ENCODE peak calls at places on chromosomes 11 and 22, in eight cellular contexts. W is NB4, V is ovary, D is spleen, U is uterus, R is HepG2, N is sigmoid colon, J is A549. S is an unnamed sample.
A peak's percentile ranks its signal among the peaks of the same experiment; 100 is the strongest.

GRCh38 chr11:128549256-128549944 is 38.0 kb downstream of the ETS1 start:
- DNase-seq in W (no peak), V (peak; percentile 67), D (peak; percentile 81), U (peak; percentile 75), R (no peak), N (peak; percentile 89), J (no peak), S (no peak)

GRCh38 chr11:34627197-34627596 is 6.3 kb downstream of the EHF start:
- DNase-seq in W (no peak), V (no peak), D (no peak), U (no peak), R (no peak), N (no peak), J (no peak), S (no peak)

GRCh38 chr22:30763815-30764686 is 69.4 kb downstream of the OSBP2 start:
- DNase-seq in W (peak; percentile 80), V (peak; percentile 26), D (no peak), U (peak; percentile 37), R (peak; percentile 70), N (no peak), J (peak; percentile 59), S (peak; percentile 68)

GRCh38 chr11:111450480-111451320 is 61.5 kb downstream of the BTG4 start:
- DNase-seq in W (no peak), V (no peak), D (no peak), U (no peak), R (no peak), N (no peak), J (no peak), S (no peak)

GRCh38 chr11:116053538-116053919 is 549.3 kb upstream of the CADM1 start:
- DNase-seq in W (no peak), V (no peak), D (no peak), U (no peak), R (no peak), N (no peak), J (no peak), S (no peak)

GRCh38 chr11:8956860-8957259 is 7.4 kb downstream of the TMEM9B start:
- DNase-seq in W (no peak), V (no peak), D (no peak), U (no peak), R (no peak), N (no peak), J (no peak), S (no peak)

GRCh38 chr22:32417906-32418305 is 5.9 kb upstream of the RTCB start:
- DNase-seq in W (no peak), V (no peak), D (no peak), U (no peak), R (no peak), N (no peak), J (no peak), S (no peak)

GRCh38 chr11:116138280-116138679 is 634.1 kb upstream of the CADM1 start:
- DNase-seq in W (no peak), V (no peak), D (no peak), U (no peak), R (no peak), N (no peak), J (no peak), S (no peak)

GRCh38 chr11:125264091-125265022 is 99.8 kb downstream of the PKNOX2 start:
- DNase-seq in W (no peak), V (no peak), D (no peak), U (no peak), R (no peak), N (no peak), J (no peak), S (no peak)

GRCh38 chr22:31083923-31084810 is 3.0 kb downstream of the SMTN start:
- DNase-seq in W (peak; percentile 48), V (no peak), D (peak; percentile 80), U (no peak), R (no peak), N (no peak), J (no peak), S (no peak)

GRCh38 chr11:1443737-1444136 is 42.8 kb downstream of the MOB2 start:
- DNase-seq in W (no peak), V (no peak), D (no peak), U (no peak), R (no peak), N (no peak), J (no peak), S (no peak)

GRCh38 chr11:10413268-10413667 is 41.8 kb upstream of the AMPD3 start:
- DNase-seq in W (peak; percentile 85), V (no peak), D (peak; percentile 81), U (no peak), R (peak; percentile 28), N (no peak), J (no peak), S (no peak)

GRCh38 chr11:124874571-124875255 is 9.5 kb downstream of the ROBO3 start:
- DNase-seq in W (no peak), V (no peak), D (no peak), U (no peak), R (no peak), N (peak; percentile 54), J (no peak), S (no peak)

DNA sequence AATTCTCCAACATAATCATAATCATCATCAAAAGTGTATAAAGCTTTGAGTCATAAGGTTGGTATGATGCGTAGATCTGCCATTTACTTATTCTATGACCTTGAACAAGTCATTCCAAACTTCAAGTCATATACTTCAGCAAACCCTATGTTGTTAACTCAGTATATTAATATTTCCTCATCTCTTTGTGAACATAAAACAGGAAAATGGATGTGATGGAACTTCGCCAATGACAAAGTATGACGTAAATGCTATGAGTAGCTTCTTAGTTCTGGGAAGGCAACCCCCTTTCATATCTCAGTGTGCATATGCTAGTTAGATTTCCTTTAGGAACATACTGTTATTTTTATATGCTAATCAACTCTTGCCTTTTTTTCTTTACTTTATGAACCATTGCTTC is 102.7 kb upstream of the ANO3 start:
- DNase-seq in W (no peak), V (no peak), D (no peak), U (no peak), R (no peak), N (no peak), J (no peak), S (no peak)
- TF ChIP-seq POLR2A in W (no peak), V (no peak), D (no peak), U (no peak), R (no peak), N (no peak), J (no peak), S (no peak)

DNA sequence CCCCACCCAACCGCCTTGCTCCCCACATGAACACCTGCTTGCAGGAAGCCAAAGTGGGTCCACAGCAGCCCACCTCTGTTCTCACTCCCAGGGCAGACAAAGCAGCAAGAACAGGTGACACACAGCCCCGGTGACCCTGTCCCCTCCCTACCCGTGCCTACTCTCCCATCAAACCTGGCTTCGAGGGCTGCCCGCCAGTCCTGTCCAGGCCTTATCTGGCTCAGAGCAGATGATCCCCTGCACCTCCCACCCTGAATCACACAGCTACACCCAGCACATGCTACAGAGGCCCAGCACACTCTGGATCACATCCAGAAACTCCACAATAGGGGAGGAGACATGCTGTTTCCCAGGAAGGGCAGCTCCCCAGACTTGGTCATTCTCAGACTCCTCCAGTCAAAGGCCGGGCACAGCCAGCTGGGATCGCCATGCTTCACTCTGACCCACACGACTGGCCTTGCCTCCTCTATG is 6.2 kb upstream of the RGL4 start:
- DNase-seq in W (no peak), V (peak; percentile 10), D (no peak), U (no peak), R (no peak), N (no peak), J (no peak), S (no peak)
- TF ChIP-seq POLR2A in W (no peak), V (no peak), D (no peak), U (no peak), R (no peak), N (no peak), J (no peak), S (no peak)

GRCh38 chr11:73982595-73982989 is at the start of gene UCP2:
- DNase-seq in W (peak; percentile 96), V (peak; percentile 71), D (peak; percentile 98), U (peak; percentile 66), R (no peak), N (peak; percentile 92), J (peak; percentile 81), S (peak; percentile 72)

GRCh38 chr11:73981051-73981805 is 1.4 kb downstream of the UCP2 start:
- DNase-seq in W (peak; percentile 25), V (no peak), D (peak; percentile 75), U (no peak), R (no peak), N (peak; percentile 39), J (no peak), S (no peak)

GRCh38 chr11:73980001-73980960 is 2.4 kb downstream of the UCP2 start:
- DNase-seq in W (peak; percentile 84), V (no peak), D (peak; percentile 94), U (no peak), R (peak; percentile 38), N (peak; percentile 63), J (no peak), S (no peak)

GRCh38 chr11:73983764-73984543 is 1.3 kb upstream of the UCP2 start:
- DNase-seq in W (peak; percentile 78), V (no peak), D (peak; percentile 49), U (no peak), R (no peak), N (peak; percentile 40), J (no peak), S (no peak)

GRCh38 chr11:73982990-73983763 is 534 bp upstream of the UCP2 start:
- DNase-seq in W (peak; percentile 100), V (peak; percentile 81), D (peak; percentile 99), U (peak; percentile 80), R (peak; percentile 94), N (peak; percentile 97), J (peak; percentile 99), S (peak; percentile 89)
- TF ChIP-seq POLR2A in W (peak; percentile 76), V (peak; percentile 16), D (peak; percentile 85), U (peak; percentile 49), R (peak; percentile 47), N (peak; percentile 18), J (no peak), S (peak; percentile 45)

GRCh38 chr11:27472398-27473016 is at the start of gene LGR4:
- DNase-seq in W (peak; percentile 96), V (peak; percentile 90), D (peak; percentile 92), U (peak; percentile 92), R (peak; percentile 97), N (peak; percentile 97), J (peak; percentile 84), S (peak; percentile 98)
- TF ChIP-seq POLR2A in W (peak; percentile 40), V (peak; percentile 34), D (peak; percentile 87), U (peak; percentile 61), R (peak; percentile 95), N (peak; percentile 67), J (peak; percentile 84), S (peak; percentile 97)

DNA sequence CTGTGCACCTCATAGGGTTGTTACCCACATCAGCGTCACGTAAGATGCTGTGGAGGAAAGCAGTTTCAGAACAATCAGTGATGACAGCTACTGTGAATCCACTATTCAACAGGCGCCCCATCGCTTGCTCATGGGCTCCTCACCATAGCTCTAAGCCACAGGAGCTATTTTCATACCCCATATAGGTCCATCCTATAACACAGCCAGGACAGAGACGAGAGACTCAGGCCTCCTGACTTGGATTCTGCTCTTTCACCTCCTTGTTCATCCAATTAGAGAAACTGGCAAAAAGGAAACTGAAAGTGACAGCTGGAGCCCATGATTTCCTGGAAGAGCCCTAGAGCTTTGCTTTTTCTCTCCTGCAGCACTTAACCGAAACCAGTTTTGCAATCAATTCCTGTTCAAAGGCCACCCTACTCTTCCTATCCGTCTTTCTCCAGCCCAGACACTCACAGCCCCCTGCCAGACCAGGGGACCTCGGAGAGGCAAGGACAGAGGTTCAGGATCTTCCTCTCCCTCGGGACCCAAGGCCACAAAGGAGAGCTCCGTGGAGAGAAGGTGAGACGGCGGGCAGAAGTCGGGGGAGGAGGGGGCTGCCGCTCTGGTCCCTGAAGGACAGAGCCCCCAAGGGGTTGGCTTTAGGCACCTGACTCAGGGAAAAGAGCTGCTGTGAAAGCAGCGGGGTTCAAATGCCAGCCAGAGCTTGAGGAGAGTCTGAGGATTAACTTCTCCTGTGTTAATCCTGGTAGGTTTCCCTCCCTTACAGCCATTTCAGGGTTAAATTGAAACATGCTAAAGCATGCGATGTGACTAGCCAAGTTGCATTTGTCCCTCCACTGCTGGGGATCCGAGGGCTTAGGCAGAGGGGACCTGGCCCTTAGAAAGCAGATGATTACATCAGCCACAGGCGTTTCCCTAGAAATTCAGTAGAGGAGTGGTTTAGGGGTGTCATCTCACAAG is at the start of gene APOL6:
- DNase-seq in W (peak; percentile 77), V (no peak), D (peak; percentile 81), U (peak; percentile 56), R (peak; percentile 76), N (peak; percentile 74), J (peak; percentile 15), S (peak; percentile 58)
- TF ChIP-seq POLR2A in W (no peak), V (peak; percentile 40), D (no peak), U (peak; percentile 31), R (peak; percentile 62), N (peak; percentile 8), J (no peak), S (no peak)